ENCODE peak calls at places on chromosomes 5 and 9, in eight cellular contexts. P, H, Q, E, Y, B, G and S are unnamed samples.
A peak's percentile ranks its signal among the peaks of the same experiment; 100 is the strongest.

GRCh38 chr5:65029178-65029577 is 260.4 kb downstream of the CWC27 start:
- DNase-seq in P (no peak), H (peak; percentile 65), Q (no peak), E (no peak), Y (no peak), B (no peak), G (no peak), S (no peak)

GRCh38 chr5:139422307-139422893 is 16.9 kb downstream of the DNAJC18 start:
- DNase-seq in P (no peak), H (peak; percentile 78), Q (peak; percentile 69), E (peak; percentile 84), Y (peak; percentile 50), B (peak; percentile 35), G (peak; percentile 61), S (no peak)

GRCh38 chr5:124605516-124605915 is 140.9 kb downstream of the ZNF608 start:
- DNase-seq in P (no peak), H (peak; percentile 19), Q (peak; percentile 69), E (no peak), Y (no peak), B (no peak), G (no peak), S (no peak)

GRCh38 chr5:9775339-9775738 is 145.2 kb upstream of the TAS2R1 start:
- DNase-seq in P (no peak), H (peak; percentile 73), Q (no peak), E (no peak), Y (no peak), B (no peak), G (no peak), S (no peak)

GRCh38 chr9:135662758-135663450 is at the start of gene LCN9:
- DNase-seq in P (no peak), H (no peak), Q (no peak), E (no peak), Y (no peak), B (no peak), G (no peak), S (no peak)

GRCh38 chr5:34563951-34564705 is 92.0 kb upstream of the RAI14 start:
- DNase-seq in P (peak; percentile 40), H (peak; percentile 75), Q (peak; percentile 35), E (no peak), Y (peak; percentile 16), B (no peak), G (no peak), S (no peak)

GRCh38 chr5:177611446-177612214 is 11.7 kb downstream of the B4GALT7 start:
- DNase-seq in P (no peak), H (no peak), Q (no peak), E (no peak), Y (no peak), B (no peak), G (no peak), S (no peak)

GRCh38 chr9:136372561-136373299 is 739 bp downstream of the CARD9 start:
- DNase-seq in P (no peak), H (peak; percentile 86), Q (peak; percentile 36), E (peak; percentile 31), Y (peak; percentile 52), B (peak; percentile 88), G (no peak), S (peak; percentile 69)

GRCh38 chr5:10797246-10797645 is 36.2 kb upstream of the DAP start:
- DNase-seq in P (no peak), H (peak; percentile 37), Q (no peak), E (peak; percentile 13), Y (no peak), B (peak; percentile 80), G (no peak), S (no peak)

DNA sequence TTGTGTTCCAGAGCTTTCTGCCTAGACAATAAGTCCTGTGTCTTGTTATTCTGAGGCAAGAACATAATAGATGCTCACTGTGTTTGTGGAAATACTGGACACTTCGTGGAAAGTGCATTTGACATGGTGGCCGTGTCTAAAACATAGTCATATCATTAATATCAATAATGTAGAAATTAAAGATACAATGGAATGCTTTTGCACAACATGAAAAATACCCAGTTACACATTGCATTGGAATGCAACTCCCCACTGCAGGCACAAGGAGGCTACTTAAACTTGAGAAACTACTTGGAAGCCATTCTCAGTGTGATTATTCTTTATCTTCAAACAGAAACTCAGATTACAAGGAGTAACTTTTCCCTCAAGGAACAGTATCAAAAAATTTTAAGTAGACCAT is 145.3 kb upstream of the ZNF462 start:
- DNase-seq in P (no peak), H (peak; percentile 80), Q (no peak), E (peak; percentile 79), Y (peak; percentile 14), B (no peak), G (no peak), S (no peak)
- TF ChIP-seq CTCF in P (no peak), H (no peak), Q (no peak), E (peak; percentile 23), Y (peak; percentile 51), B (no peak), G (no peak), S (no peak)

GRCh38 chr5:169116961-169117461 is 183.9 kb downstream of the SLIT3 start:
- DNase-seq in P (no peak), H (no peak), Q (peak; percentile 49), E (no peak), Y (no peak), B (no peak), G (peak; percentile 6), S (peak; percentile 23)
- TF ChIP-seq CTCF in P (no peak), H (no peak), Q (peak; percentile 28), E (no peak), Y (no peak), B (no peak), G (no peak), S (no peak)

DNA sequence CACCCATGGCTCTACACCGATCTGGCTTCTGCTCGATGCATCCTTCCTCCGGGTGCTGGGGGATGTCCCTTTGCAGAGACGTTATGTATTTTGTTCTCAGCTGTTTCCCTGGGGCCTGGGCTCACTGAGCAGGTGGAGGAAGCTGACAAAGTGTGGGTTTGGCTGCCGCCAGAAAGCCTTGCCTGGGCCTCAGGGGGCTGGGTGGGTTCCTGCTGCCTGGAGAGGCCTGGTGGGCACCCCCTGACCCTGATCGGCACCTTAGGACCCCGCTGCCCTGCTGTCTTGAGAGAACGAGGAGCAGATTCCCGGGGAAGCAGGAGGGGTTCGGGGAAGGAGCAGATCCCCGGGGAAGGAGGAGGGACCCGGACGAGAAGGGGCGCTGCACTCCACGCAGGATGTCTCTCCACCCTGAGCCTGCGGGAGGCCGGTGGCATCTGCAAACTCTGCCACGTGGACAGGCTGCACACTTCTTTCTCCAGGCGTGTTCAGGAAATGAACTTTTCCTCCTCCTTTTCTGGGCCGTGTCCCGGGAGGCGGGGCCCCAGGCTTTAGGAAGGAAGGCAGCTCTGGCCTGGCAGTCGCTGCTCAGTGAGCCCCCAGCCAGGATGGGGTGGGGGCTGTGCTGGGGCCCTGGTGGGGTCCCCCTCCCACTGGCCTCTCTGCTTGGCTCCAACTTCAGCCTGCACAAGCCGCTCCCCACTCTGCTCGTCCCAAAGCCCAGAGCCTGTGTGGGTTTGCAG is 149.0 kb downstream of the RXRA start:
- DNase-seq in P (peak; percentile 80), H (peak; percentile 81), Q (no peak), E (no peak), Y (no peak), B (no peak), G (peak; percentile 28), S (no peak)
- TF ChIP-seq CTCF in P (no peak), H (peak; percentile 26), Q (no peak), E (no peak), Y (no peak), B (no peak), G (no peak), S (no peak)

DNA sequence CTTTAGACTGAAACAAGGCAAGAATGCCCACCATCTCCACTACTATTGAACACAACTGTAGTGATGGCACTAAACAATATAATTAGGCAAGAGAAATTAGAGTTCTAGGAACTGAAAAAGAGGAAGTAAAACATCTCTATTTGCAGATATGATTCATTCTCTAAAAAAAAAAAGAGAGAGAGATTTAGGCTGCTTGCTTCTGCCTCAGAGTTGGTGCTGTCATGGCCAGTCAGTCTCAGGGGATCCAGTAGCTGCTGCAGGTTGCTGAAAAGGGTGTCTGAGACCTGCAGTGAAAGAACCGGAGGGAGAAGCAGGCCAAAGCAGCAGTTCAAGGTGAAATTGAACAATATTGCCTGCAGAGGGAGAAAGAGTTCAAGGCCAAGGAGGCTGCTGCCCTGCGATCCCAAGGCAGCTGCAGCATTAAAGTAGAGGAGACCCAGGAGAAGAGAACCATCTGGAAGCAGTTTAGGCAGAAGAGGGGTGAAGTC is 72.5 kb downstream of the AP3B1 start:
- DNase-seq in P (no peak), H (peak; percentile 4), Q (no peak), E (no peak), Y (no peak), B (no peak), G (no peak), S (no peak)
- TF ChIP-seq CTCF in P (no peak), H (no peak), Q (no peak), E (no peak), Y (no peak), B (no peak), G (no peak), S (no peak)

DNA sequence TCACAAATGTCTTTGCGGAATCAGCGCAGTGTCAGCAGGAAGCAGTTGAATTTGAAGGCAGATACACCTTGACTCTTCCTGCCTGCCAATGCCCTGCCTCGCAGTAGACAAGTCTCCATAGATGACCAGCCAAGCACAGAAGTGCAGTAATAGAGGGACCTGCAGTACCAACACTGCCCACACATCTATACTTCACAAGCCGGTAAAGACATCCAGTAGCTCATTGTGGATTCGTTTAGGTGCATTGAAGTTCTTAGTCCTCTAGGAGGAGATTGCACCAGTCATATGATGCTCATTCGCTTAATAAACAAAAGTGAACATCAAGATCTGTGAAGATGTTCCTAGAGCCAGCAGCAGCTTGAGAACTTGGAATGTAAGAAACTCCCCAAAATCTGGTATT is 7.1 kb upstream of the IFNA2 start:
- DNase-seq in P (no peak), H (no peak), Q (peak; percentile 39), E (no peak), Y (no peak), B (no peak), G (peak; percentile 22), S (no peak)
- TF ChIP-seq CTCF in P (no peak), H (no peak), Q (peak; percentile 37), E (no peak), Y (peak; percentile 15), B (no peak), G (peak; percentile 66), S (peak; percentile 44)

GRCh38 chr9:78958887-78959286 is 612.9 kb upstream of the TLE4 start:
- DNase-seq in P (no peak), H (no peak), Q (no peak), E (no peak), Y (no peak), B (no peak), G (no peak), S (peak; percentile 59)
- TF ChIP-seq CTCF in P (no peak), H (no peak), Q (peak; percentile 45), E (no peak), Y (no peak), B (no peak), G (no peak), S (peak; percentile 48)